ENCODE peak calls at places on chromosomes 2 and 18, in nine cellular contexts. W is NCI-H2029, L is AG04450, P is breast epithelium, I is mucosa of descending colon, D is activated gamma-delta T cell treated with Interleukin-2 at 50 U/mL for 16 hours, U is NCI-H1092 treated with DMSO at 0.1 percent for 48 hours, H is heart right ventricle, T is kidney tubule cell. E is an unnamed sample.

GRCh38 chr18:9101730-9102390 is 639 bp upstream of the NDUFV2 start:
- DNase-seq in W (peak), L (no peak), P (no peak), I (no peak), D (no peak), U (peak), H (no peak), T (peak), E (peak)

GRCh38 chr2:45681675-45682074 is 30.2 kb downstream of the PRKCE start:
- DNase-seq in W (peak), L (peak), P (peak), I (no peak), D (no peak), U (no peak), H (peak), T (peak), E (no peak)

GRCh38 chr2:227377461-227378351 is 1.4 kb downstream of the TM4SF20 start:
- DNase-seq in W (no peak), L (no peak), P (no peak), I (no peak), D (no peak), U (no peak), H (no peak), T (no peak), E (no peak)

GRCh38 chr2:151946856-151947523 is 118.8 kb upstream of the ARL5A start:
- DNase-seq in W (peak), L (no peak), P (no peak), I (no peak), D (peak), U (no peak), H (no peak), T (peak), E (no peak)

GRCh38 chr2:200348897-200349563 is 42.5 kb downstream of the SPATS2L start:
- DNase-seq in W (no peak), L (no peak), P (no peak), I (no peak), D (no peak), U (no peak), H (no peak), T (no peak), E (no peak)

GRCh38 chr2:112709703-112710102 is 11.1 kb upstream of the NT5DC4 start:
- DNase-seq in W (no peak), L (no peak), P (no peak), I (no peak), D (no peak), U (no peak), H (no peak), T (no peak), E (no peak)

GRCh38 chr2:241272298-241272721 is 43.2 kb downstream of the HDLBP start:
- DNase-seq in W (no peak), L (no peak), P (no peak), I (peak), D (peak), U (no peak), H (peak), T (peak), E (no peak)

GRCh38 chr18:68494802-68495560 is 219.9 kb downstream of the TMX3 start:
- DNase-seq in W (no peak), L (peak), P (no peak), I (no peak), D (no peak), U (no peak), H (no peak), T (peak), E (no peak)

GRCh38 chr2:73000808-73001570 is 70.5 kb downstream of the SFXN5 start:
- DNase-seq in W (no peak), L (no peak), P (peak), I (no peak), D (no peak), U (no peak), H (no peak), T (no peak), E (no peak)

GRCh38 chr2:218263817-218264611 is 3.2 kb downstream of the GPBAR1 start:
- DNase-seq in W (no peak), L (no peak), P (no peak), I (no peak), D (no peak), U (no peak), H (no peak), T (no peak), E (no peak)

GRCh38 chr18:28854964-28855363 is 678.0 kb upstream of the CDH2 start:
- DNase-seq in W (no peak), L (no peak), P (no peak), I (no peak), D (no peak), U (no peak), H (no peak), T (no peak), E (no peak)

GRCh38 chr2:27963454-27963853 is 72.9 kb downstream of the BABAM2 start:
- DNase-seq in W (no peak), L (no peak), P (no peak), I (no peak), D (no peak), U (no peak), H (no peak), T (no peak), E (no peak)

GRCh38 chr2:180682871-180683270 is 297.5 kb upstream of the UBE2E3 start:
- DNase-seq in W (no peak), L (no peak), P (no peak), I (no peak), D (no peak), U (no peak), H (no peak), T (no peak), E (no peak)

GRCh38 chr2:209387389-209387788 is 36.5 kb upstream of the MAP2 start:
- DNase-seq in W (no peak), L (no peak), P (no peak), I (peak), D (no peak), U (no peak), H (peak), T (no peak), E (no peak)

GRCh38 chr2:177241771-177242135 is 22.8 kb downstream of the NFE2L2 start:
- DNase-seq in W (no peak), L (no peak), P (no peak), I (no peak), D (no peak), U (no peak), H (no peak), T (no peak), E (no peak)

GRCh38 chr2:40283111-40283909 is 168.6 kb downstream of the SLC8A1 start:
- DNase-seq in W (no peak), L (no peak), P (no peak), I (no peak), D (no peak), U (no peak), H (no peak), T (no peak), E (no peak)

GRCh38 chr18:2096581-2096980 is 474.7 kb downstream of the METTL4 start:
- DNase-seq in W (no peak), L (no peak), P (no peak), I (no peak), D (no peak), U (no peak), H (no peak), T (no peak), E (no peak)

GRCh38 chr18:72940509-72940908 is 72.7 kb upstream of the NETO1 start:
- DNase-seq in W (no peak), L (no peak), P (no peak), I (no peak), D (no peak), U (no peak), H (no peak), T (no peak), E (no peak)

GRCh38 chr18:31679133-31679731 is 5.1 kb downstream of the B4GALT6 start:
- DNase-seq in W (no peak), L (no peak), P (no peak), I (no peak), D (no peak), U (no peak), H (no peak), T (peak), E (no peak)

E was measured in DMS153.